ENCODE peak calls at places on chromosomes 7 and 10, in nine cellular contexts. S, A, B, P, O, V, X, Z and Q are unnamed samples.

GRCh38 chr10:24115403-24115802 is 93.5 kb upstream of the KIAA1217 start:
- DNase-seq in S (no peak), A (no peak), B (no peak), P (no peak), O (no peak), V (no peak), X (no peak), Z (no peak), Q (no peak)

GRCh38 chr10:5545778-5546710 is 21.3 kb downstream of the CALML3 start:
- DNase-seq in S (peak), A (no peak), B (peak), P (peak), O (no peak), V (peak), X (no peak), Z (no peak), Q (peak)

GRCh38 chr10:43305881-43306280 is 39.0 kb upstream of the RASGEF1A start:
- DNase-seq in S (no peak), A (no peak), B (no peak), P (peak), O (no peak), V (peak), X (no peak), Z (no peak), Q (no peak)

GRCh38 chr7:6705959-6706665 is 635 bp downstream of the ZNF12 start:
- DNase-seq in S (peak), A (no peak), B (peak), P (peak), O (no peak), V (peak), X (no peak), Z (peak), Q (peak)

GRCh38 chr10:74382643-74383042 is 231.6 kb downstream of the ADK start:
- DNase-seq in S (no peak), A (no peak), B (no peak), P (no peak), O (no peak), V (no peak), X (no peak), Z (no peak), Q (no peak)

GRCh38 chr7:132518102-132518838 is 58.0 kb downstream of the PLXNA4 start:
- DNase-seq in S (no peak), A (no peak), B (no peak), P (peak), O (no peak), V (peak), X (no peak), Z (no peak), Q (no peak)

GRCh38 chr10:541750-542371 is 147.6 kb downstream of the DIP2C start:
- DNase-seq in S (no peak), A (no peak), B (no peak), P (no peak), O (peak), V (no peak), X (no peak), Z (no peak), Q (no peak)

GRCh38 chr10:1102392-1102791 is 46.2 kb downstream of the WDR37 start:
- DNase-seq in S (no peak), A (no peak), B (peak), P (no peak), O (no peak), V (no peak), X (no peak), Z (no peak), Q (no peak)

GRCh38 chr7:116872026-116872425 is 9.6 kb downstream of the CAPZA2 start:
- DNase-seq in S (no peak), A (no peak), B (no peak), P (no peak), O (no peak), V (no peak), X (no peak), Z (no peak), Q (no peak)

GRCh38 chr10:86958109-86958830 is at the start of gene SNCG:
- DNase-seq in S (no peak), A (no peak), B (no peak), P (no peak), O (peak), V (no peak), X (no peak), Z (no peak), Q (no peak)

GRCh38 chr10:37206132-37206531 is 80.7 kb downstream of the ANKRD30A start:
- DNase-seq in S (no peak), A (no peak), B (no peak), P (no peak), O (no peak), V (no peak), X (no peak), Z (no peak), Q (no peak)

GRCh38 chr10:133324198-133324792 is 12.4 kb downstream of the CALY start:
- DNase-seq in S (peak), A (no peak), B (peak), P (peak), O (peak), V (peak), X (no peak), Z (peak), Q (peak)

GRCh38 chr7:2504128-2504817 is 15.3 kb upstream of the LFNG start:
- DNase-seq in S (no peak), A (no peak), B (no peak), P (no peak), O (no peak), V (no peak), X (no peak), Z (no peak), Q (no peak)

GRCh38 chr7:121447191-121447920 is 51.2 kb upstream of the FAM3C start:
- DNase-seq in S (no peak), A (no peak), B (no peak), P (no peak), O (no peak), V (peak), X (no peak), Z (no peak), Q (no peak)

GRCh38 chr7:66257481-66257880 is 52.3 kb downstream of the TPST1 start:
- DNase-seq in S (no peak), A (no peak), B (no peak), P (no peak), O (no peak), V (no peak), X (no peak), Z (no peak), Q (no peak)

GRCh38 chr7:80665526-80665925 is 27.1 kb downstream of the CD36 start:
- DNase-seq in S (no peak), A (no peak), B (no peak), P (no peak), O (peak), V (no peak), X (no peak), Z (no peak), Q (no peak)

GRCh38 chr10:127977368-127978009 is 70.6 kb downstream of the PTPRE start:
- DNase-seq in S (peak), A (no peak), B (peak), P (peak), O (no peak), V (no peak), X (no peak), Z (no peak), Q (peak)

GRCh38 chr10:110872984-110873569 is 1.3 kb downstream of the PDCD4 start:
- DNase-seq in S (no peak), A (no peak), B (no peak), P (peak), O (no peak), V (no peak), X (no peak), Z (no peak), Q (no peak)

GRCh38 chr10:84743483-84743882 is 415.1 kb downstream of the CCSER2 start:
- DNase-seq in S (no peak), A (no peak), B (no peak), P (no peak), O (no peak), V (no peak), X (no peak), Z (no peak), Q (no peak)

GRCh38 chr7:68050627-68051026 is 1054.0 kb downstream of the TYW1 start:
- DNase-seq in S (no peak), A (no peak), B (no peak), P (no peak), O (no peak), V (no peak), X (no peak), Z (no peak), Q (no peak)

GRCh38 chr10:86231796-86232560 is 134.6 kb downstream of the GRID1 start:
- DNase-seq in S (no peak), A (no peak), B (no peak), P (no peak), O (no peak), V (no peak), X (no peak), Z (no peak), Q (no peak)

GRCh38 chr10:122642726-122643605 is 56.7 kb downstream of the C10orf120 start:
- DNase-seq in S (no peak), A (no peak), B (no peak), P (no peak), O (no peak), V (no peak), X (no peak), Z (no peak), Q (no peak)

GRCh38 chr7:5692845-5693278 is 88.6 kb downstream of the RNF216 start:
- DNase-seq in S (no peak), A (no peak), B (peak), P (peak), O (peak), V (peak), X (peak), Z (no peak), Q (peak)

GRCh38 chr7:131077735-131078134 is 249.9 kb upstream of the MKLN1 start:
- DNase-seq in S (no peak), A (no peak), B (no peak), P (no peak), O (no peak), V (no peak), X (no peak), Z (no peak), Q (no peak)

GRCh38 chr7:123744416-123744815 is 4.4 kb downstream of the WASL start:
- DNase-seq in S (no peak), A (no peak), B (no peak), P (no peak), O (no peak), V (no peak), X (no peak), Z (no peak), Q (no peak)

GRCh38 chr10:128095753-128096469 is 30.3 kb downstream of the MKI67 start:
- DNase-seq in S (no peak), A (no peak), B (no peak), P (no peak), O (no peak), V (no peak), X (no peak), Z (no peak), Q (no peak)

GRCh38 chr7:23287612-23288011 is 11.5 kb upstream of the MALSU1 start:
- DNase-seq in S (no peak), A (no peak), B (no peak), P (no peak), O (no peak), V (peak), X (no peak), Z (no peak), Q (no peak)

GRCh38 chr7:32206987-32207386 is 136.8 kb upstream of the PDE1C start:
- DNase-seq in S (no peak), A (no peak), B (peak), P (peak), O (no peak), V (peak), X (no peak), Z (no peak), Q (no peak)

GRCh38 chr10:44036425-44036824 is 348.5 kb downstream of the CXCL12 start:
- DNase-seq in S (no peak), A (no peak), B (no peak), P (no peak), O (no peak), V (no peak), X (no peak), Z (no peak), Q (no peak)

GRCh38 chr7:23715099-23715498 is 5.1 kb downstream of the STK31 start:
- DNase-seq in S (no peak), A (no peak), B (no peak), P (no peak), O (no peak), V (no peak), X (no peak), Z (no peak), Q (no peak)

GRCh38 chr10:132518572-132519381 is 18.8 kb upstream of the INPP5A start:
- DNase-seq in S (peak), A (no peak), B (no peak), P (no peak), O (peak), V (no peak), X (no peak), Z (no peak), Q (peak)

GRCh38 chr10:6040205-6040604 is 22.0 kb downstream of the IL2RA start:
- DNase-seq in S (no peak), A (no peak), B (no peak), P (no peak), O (no peak), V (no peak), X (no peak), Z (no peak), Q (no peak)